ENCODE peak calls at places on chromosome 12, in four cellular contexts. Q is cardiac muscle cell, U is NCI-H69, C is NCI-H146. R is an unnamed sample.

GRCh38 chr12:129854591-129854990 is 49.2 kb downstream of the TMEM132D start:
- DNase-seq in Q (no peak), U (no peak), C (no peak), R (no peak)

GRCh38 chr12:98453070-98453469 is 62.3 kb upstream of the TMPO start:
- DNase-seq in Q (no peak), U (no peak), C (no peak), R (no peak)

GRCh38 chr12:100908501-100908900 is 113.9 kb downstream of the ANO4 start:
- DNase-seq in Q (peak), U (no peak), C (no peak), R (no peak)

GRCh38 chr12:77213316-77213715 is 147.9 kb upstream of the E2F7 start:
- DNase-seq in Q (peak), U (peak), C (no peak), R (peak)

GRCh38 chr12:15788266-15789214 is 648 bp downstream of the EPS8 start:
- DNase-seq in Q (peak), U (peak), C (peak), R (peak)

GRCh38 chr12:19953734-19954133 is 414.6 kb upstream of the PDE3A start:
- DNase-seq in Q (no peak), U (no peak), C (no peak), R (no peak)

GRCh38 chr12:63206494-63206893 is 55.5 kb upstream of the AVPR1A start:
- DNase-seq in Q (no peak), U (peak), C (no peak), R (no peak)

GRCh38 chr12:2431810-2432209 is 363.0 kb upstream of the FKBP4 start:
- DNase-seq in Q (peak), U (no peak), C (no peak), R (no peak)

GRCh38 chr12:49049566-49050224 is 10.9 kb downstream of the KMT2D start:
- DNase-seq in Q (peak), U (no peak), C (no peak), R (no peak)

GRCh38 chr12:17528394-17528793 is 561.6 kb downstream of the RERGL start:
- DNase-seq in Q (no peak), U (peak), C (peak), R (no peak)

GRCh38 chr12:56029666-56030293 is 8.9 kb downstream of the IKZF4 start:
- DNase-seq in Q (peak), U (peak), C (peak), R (peak)

GRCh38 chr12:105262461-105263184 is 26.6 kb upstream of the APPL2 start:
- DNase-seq in Q (no peak), U (no peak), C (no peak), R (no peak)

GRCh38 chr12:104958946-104959841 is 1.1 kb upstream of the SLC41A2 start:
- DNase-seq in Q (peak), U (peak), C (peak), R (no peak)

GRCh38 chr12:72236071-72236705 is 36.0 kb upstream of the TRHDE start:
- DNase-seq in Q (no peak), U (no peak), C (no peak), R (no peak)

GRCh38 chr12:105454688-105455087 is 124.2 kb downstream of the C12orf75 start:
- DNase-seq in Q (no peak), U (no peak), C (no peak), R (no peak)

GRCh38 chr12:33322519-33322918 is 117.1 kb downstream of the SYT10 start:
- DNase-seq in Q (no peak), U (no peak), C (peak), R (peak)

GRCh38 chr12:67352682-67353081 is 83.5 kb downstream of the CAND1 start:
- DNase-seq in Q (no peak), U (no peak), C (no peak), R (no peak)

GRCh38 chr12:132600048-132601032 is 10.0 kb downstream of the LRCOL1 start:
- DNase-seq in Q (peak), U (peak), C (peak), R (peak)

GRCh38 chr12:62396750-62397149 is 69.9 kb upstream of the MON2 start:
- DNase-seq in Q (peak), U (no peak), C (no peak), R (no peak)

GRCh38 chr12:106960443-106960842 is 4.7 kb downstream of the TMEM263 start:
- DNase-seq in Q (no peak), U (no peak), C (no peak), R (no peak)

GRCh38 chr12:46473634-46474201 is 101.1 kb upstream of the SLC38A2 start:
- DNase-seq in Q (peak), U (peak), C (no peak), R (peak)

GRCh38 chr12:32671930-32672785 is 6.9 kb upstream of the DNM1L start:
- DNase-seq in Q (peak), U (peak), C (peak), R (peak)

GRCh38 chr12:51911788-51912711 is 4.7 kb downstream of the ACVRL1 start:
- DNase-seq in Q (peak), U (peak), C (no peak), R (no peak)

GRCh38 chr12:49928476-49928875 is 22.1 kb upstream of the AQP2 start:
- DNase-seq in Q (no peak), U (no peak), C (no peak), R (no peak)

GRCh38 chr12:62933220-62933870 is 1.6 kb downstream of the PPM1H start:
- DNase-seq in Q (no peak), U (peak), C (peak), R (no peak)

GRCh38 chr12:132837693-132838463 is 9.2 kb upstream of the GOLGA3 start:
- DNase-seq in Q (no peak), U (no peak), C (no peak), R (no peak)

GRCh38 chr12:34294671-34295365 is 272.5 kb downstream of the ALG10 start:
- DNase-seq in Q (no peak), U (no peak), C (no peak), R (no peak)

GRCh38 chr12:6326316-6326959 is 15.4 kb downstream of the TNFRSF1A start:
- DNase-seq in Q (peak), U (peak), C (no peak), R (peak)

GRCh38 chr12:54164402-54165145 is 24.2 kb downstream of the SMUG1 start:
- DNase-seq in Q (no peak), U (peak), C (peak), R (no peak)

GRCh38 chr12:34389378-34390170 is 367.3 kb downstream of the ALG10 start:
- DNase-seq in Q (no peak), U (no peak), C (no peak), R (no peak)